ENCODE peak calls at places on chromosomes 7 and 10, in eight cellular contexts. V is IMR-90; Z is adrenal gland; R is astrocyte of the spinal cord; K is BE2C; O is heart right ventricle; H is A549; N is CD8-positive, alpha-beta memory T cell. P is an unnamed sample.

GRCh38 chr10:117132751-117133231 is 5.3 kb downstream of the VAX1 start:
- DNase-seq in V (no peak), Z (no peak), R (no peak), K (no peak), O (no peak), H (no peak), N (no peak), P (no peak)

GRCh38 chr7:155864991-155865690 is 52.9 kb upstream of the SHH start:
- DNase-seq in V (no peak), Z (peak), R (no peak), K (no peak), O (no peak), H (no peak), N (no peak), P (no peak)

GRCh38 chr7:36416251-36416650 is 26.6 kb downstream of the ANLN start:
- DNase-seq in V (no peak), Z (no peak), R (no peak), K (no peak), O (no peak), H (no peak), N (no peak), P (no peak)

GRCh38 chr7:28592861-28593260 is 180.5 kb downstream of the CREB5 start:
- DNase-seq in V (no peak), Z (no peak), R (no peak), K (no peak), O (no peak), H (no peak), N (no peak), P (no peak)

GRCh38 chr7:157575181-157575580 is 238.4 kb downstream of the DNAJB6 start:
- DNase-seq in V (no peak), Z (no peak), R (no peak), K (no peak), O (no peak), H (no peak), N (no peak), P (no peak)

GRCh38 chr7:158588085-158588877 is 658 bp upstream of the PTPRN2 start:
- DNase-seq in V (no peak), Z (no peak), R (no peak), K (peak), O (no peak), H (no peak), N (no peak), P (no peak)

GRCh38 chr10:119161680-119162079 is 3.8 kb downstream of the SFXN4 start:
- DNase-seq in V (peak), Z (peak), R (peak), K (no peak), O (no peak), H (no peak), N (no peak), P (peak)

GRCh38 chr10:32985781-32986350 is 27.8 kb upstream of the ITGB1 start:
- DNase-seq in V (peak), Z (no peak), R (peak), K (no peak), O (no peak), H (no peak), N (no peak), P (peak)

GRCh38 chr7:156984209-156984891 is 26.1 kb downstream of the MNX1 start:
- DNase-seq in V (peak), Z (no peak), R (no peak), K (no peak), O (no peak), H (no peak), N (no peak), P (no peak)

GRCh38 chr10:23368816-23369640 is 24.4 kb upstream of the C10orf67 start:
- DNase-seq in V (no peak), Z (no peak), R (no peak), K (no peak), O (no peak), H (no peak), N (no peak), P (peak)

GRCh38 chr10:118911361-118911760 is 118.2 kb upstream of the NANOS1 start:
- DNase-seq in V (peak), Z (peak), R (peak), K (no peak), O (no peak), H (peak), N (no peak), P (peak)

GRCh38 chr10:89062861-89063260 is 72.3 kb downstream of the FAS start:
- DNase-seq in V (no peak), Z (peak), R (peak), K (no peak), O (peak), H (no peak), N (no peak), P (no peak)

GRCh38 chr7:50610521-50611277 is 45.5 kb upstream of the DDC start:
- DNase-seq in V (peak), Z (no peak), R (peak), K (no peak), O (no peak), H (no peak), N (peak), P (no peak)

GRCh38 chr10:91198781-91199180 is 21.7 kb upstream of the PCGF5 start:
- DNase-seq in V (peak), Z (no peak), R (peak), K (no peak), O (no peak), H (no peak), N (no peak), P (peak)

GRCh38 chr7:20220824-20221547 is 3.8 kb upstream of the MACC1 start:
- DNase-seq in V (peak), Z (peak), R (peak), K (no peak), O (no peak), H (no peak), N (no peak), P (peak)

GRCh38 chr10:49001402-49001801 is 61.8 kb upstream of the LRRC18 start:
- DNase-seq in V (no peak), Z (peak), R (no peak), K (peak), O (peak), H (peak), N (no peak), P (no peak)

GRCh38 chr10:103244663-103245271 is 920 bp upstream of the RPEL1 start:
- DNase-seq in V (peak), Z (peak), R (peak), K (peak), O (peak), H (peak), N (peak), P (peak)

GRCh38 chr7:50868426-50869100 is 85.9 kb upstream of the GRB10 start:
- DNase-seq in V (peak), Z (no peak), R (no peak), K (no peak), O (no peak), H (no peak), N (no peak), P (no peak)

GRCh38 chr7:29370531-29371314 is 176.1 kb downstream of the CHN2 start:
- DNase-seq in V (no peak), Z (peak), R (peak), K (no peak), O (peak), H (no peak), N (no peak), P (peak)

GRCh38 chr10:14129770-14130169 is 201.0 kb downstream of the FRMD4A start:
- DNase-seq in V (no peak), Z (no peak), R (no peak), K (no peak), O (no peak), H (no peak), N (no peak), P (no peak)

GRCh38 chr10:44817961-44818649 is 93.0 kb upstream of the TMEM72 start:
- DNase-seq in V (no peak), Z (no peak), R (no peak), K (no peak), O (no peak), H (no peak), N (no peak), P (no peak)

GRCh38 chr10:82402901-82403300 is 527.9 kb downstream of the NRG3 start:
- DNase-seq in V (no peak), Z (no peak), R (no peak), K (no peak), O (no peak), H (no peak), N (no peak), P (no peak)

DNA sequence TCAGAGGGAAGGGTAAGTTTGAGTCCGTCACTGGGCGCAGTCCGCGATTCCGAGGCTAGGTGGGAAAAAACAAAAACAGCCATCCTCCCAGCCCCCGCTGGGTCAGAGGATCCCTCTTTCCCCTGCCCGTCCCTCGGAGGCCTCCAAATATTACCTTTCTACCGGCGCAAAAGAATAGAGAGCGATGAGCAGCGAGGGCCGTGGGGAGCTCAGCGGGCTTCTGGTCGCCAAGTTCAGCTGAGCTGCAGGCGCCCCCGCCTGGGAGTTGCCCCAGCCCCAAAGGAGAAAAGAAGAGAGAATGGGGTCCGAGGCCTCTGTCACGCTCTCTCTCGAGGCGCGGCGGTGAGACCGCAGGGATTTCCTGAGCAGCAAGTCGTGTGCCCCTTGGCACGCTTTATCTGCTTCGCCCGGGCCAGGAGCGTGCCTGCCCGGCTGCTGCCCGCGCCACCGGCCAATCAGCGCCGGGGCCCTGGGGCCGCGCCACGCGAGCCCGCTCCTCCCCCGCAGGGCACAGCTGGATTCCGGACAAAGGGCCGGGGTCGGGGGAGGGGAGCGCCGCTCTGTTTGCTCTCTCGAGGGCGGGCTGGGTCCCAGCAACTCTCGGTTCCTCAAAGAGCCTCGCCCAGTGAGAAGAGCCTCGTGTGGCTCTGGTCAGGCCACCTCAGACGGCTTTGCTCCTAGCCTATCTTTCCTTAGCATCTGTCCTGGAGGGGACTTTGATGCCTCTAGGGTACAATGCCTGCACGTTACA is at the start of gene NEUROG3:
- DNase-seq in V (no peak), Z (peak), R (no peak), K (no peak), O (no peak), H (no peak), N (no peak), P (no peak)
- H3K4me3 ChIP-seq in V (no peak), Z (no peak), R (no peak), K (no peak), O (peak), H (peak), N (peak), P (no peak)

GRCh38 chr7:143363011-143363937 is 761 bp upstream of the FAM131B start:
- DNase-seq in V (no peak), Z (no peak), R (no peak), K (no peak), O (no peak), H (no peak), N (no peak), P (no peak)
- H3K4me3 ChIP-seq in V (peak), Z (no peak), R (peak), K (no peak), O (peak), H (peak), N (peak), P (peak)

GRCh38 chr10:102113261-102113955 is 6.8 kb downstream of the LDB1 start:
- DNase-seq in V (no peak), Z (no peak), R (no peak), K (no peak), O (no peak), H (no peak), N (no peak), P (no peak)
- H3K4me3 ChIP-seq in V (peak), Z (peak), R (peak), K (peak), O (peak), H (peak), N (peak), P (peak)

GRCh38 chr7:108257954-108258353 is 127.8 kb upstream of the LAMB4 start:
- DNase-seq in V (no peak), Z (no peak), R (no peak), K (no peak), O (no peak), H (no peak), N (no peak), P (no peak)
- H3K4me3 ChIP-seq in V (no peak), Z (no peak), R (no peak), K (no peak), O (no peak), H (no peak), N (no peak), P (no peak)

DNA sequence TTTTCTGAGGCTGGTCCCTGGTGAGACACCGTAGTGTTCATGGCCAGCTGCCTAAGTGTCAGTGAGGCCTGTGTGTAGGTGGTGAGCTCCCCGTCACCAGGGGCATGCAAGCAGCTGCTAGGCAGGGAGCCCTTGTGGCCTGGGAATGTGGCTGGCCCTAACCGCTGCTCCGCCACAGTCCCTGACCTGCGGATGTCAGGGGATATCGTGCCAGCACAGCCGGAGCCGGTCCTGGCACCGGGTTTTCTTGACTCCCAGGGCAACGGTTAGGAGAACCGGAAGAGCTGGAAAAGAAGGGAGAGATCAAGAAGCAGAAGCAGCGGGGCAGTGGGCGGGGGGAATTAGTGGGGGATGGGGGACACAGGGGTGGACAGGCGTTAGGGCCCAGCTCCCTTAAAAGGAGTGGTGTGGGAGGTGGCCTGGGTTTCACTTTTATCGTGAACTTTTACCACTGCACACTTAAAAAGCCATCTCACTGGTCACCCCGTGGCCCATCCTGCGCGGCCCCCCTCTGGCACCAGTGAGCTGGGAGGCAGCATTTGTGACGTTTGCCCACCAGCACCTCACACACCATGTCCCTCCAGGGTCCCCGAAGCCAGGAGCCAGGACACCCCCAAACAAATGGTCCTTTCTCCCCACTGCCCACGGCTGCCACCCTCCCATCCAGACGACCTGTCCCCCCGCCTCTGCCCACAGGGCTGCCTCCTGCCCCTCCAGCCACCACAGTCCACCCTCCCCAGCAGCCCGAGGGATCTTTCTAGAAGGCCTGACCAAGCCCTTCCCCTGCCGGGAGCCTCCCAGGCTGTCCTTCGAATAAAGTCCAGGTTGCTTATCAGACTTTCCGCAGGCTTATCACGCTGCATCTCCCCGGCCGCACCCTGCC is 1.7 kb upstream of the MICALL2 start:
- DNase-seq in V (peak), Z (peak), R (peak), K (no peak), O (peak), H (peak), N (no peak), P (peak)
- H3K4me3 ChIP-seq in V (no peak), Z (no peak), R (peak), K (no peak), O (peak), H (no peak), N (peak), P (peak)

DNA sequence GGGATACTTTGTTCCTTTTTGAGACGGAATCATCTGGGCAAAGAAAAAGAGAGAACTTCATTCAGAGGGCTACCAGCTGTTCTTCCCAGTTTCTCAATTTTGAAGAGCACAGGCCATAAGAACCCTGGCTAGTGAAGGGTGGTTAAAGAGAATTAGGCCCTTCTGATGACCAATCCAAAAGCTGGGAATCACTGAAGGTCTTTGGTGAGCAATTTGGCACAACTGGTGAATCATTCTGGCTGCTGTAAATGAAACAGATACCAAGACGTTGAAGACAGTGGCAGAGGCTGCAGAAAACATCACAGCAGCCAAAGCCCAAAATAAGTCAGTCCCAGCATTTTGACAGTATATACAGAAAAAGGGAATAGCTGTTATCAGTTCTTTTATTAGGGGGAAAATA is 5.1 kb downstream of the RAPGEF5 start:
- DNase-seq in V (no peak), Z (no peak), R (no peak), K (no peak), O (no peak), H (no peak), N (no peak), P (no peak)
- H3K4me3 ChIP-seq in V (no peak), Z (no peak), R (no peak), K (peak), O (no peak), H (no peak), N (no peak), P (no peak)

GRCh38 chr10:6052247-6053221 is 9.6 kb downstream of the IL2RA start:
- DNase-seq in V (no peak), Z (no peak), R (no peak), K (no peak), O (no peak), H (no peak), N (peak), P (no peak)
- H3K4me3 ChIP-seq in V (no peak), Z (no peak), R (no peak), K (no peak), O (no peak), H (no peak), N (peak), P (no peak)

GRCh38 chr7:110075450-110075849 is 1015.5 kb upstream of the LRRN3 start:
- DNase-seq in V (no peak), Z (no peak), R (no peak), K (no peak), O (no peak), H (no peak), N (no peak), P (no peak)

GRCh38 chr7:110071219-110071618 is 1019.7 kb upstream of the LRRN3 start:
- DNase-seq in V (no peak), Z (no peak), R (no peak), K (no peak), O (no peak), H (no peak), N (no peak), P (no peak)

GRCh38 chr7:110076194-110076593 is 1014.7 kb upstream of the LRRN3 start:
- DNase-seq in V (no peak), Z (no peak), R (no peak), K (no peak), O (no peak), H (no peak), N (no peak), P (no peak)
- H3K4me3 ChIP-seq in V (no peak), Z (no peak), R (no peak), K (no peak), O (no peak), H (no peak), N (no peak), P (no peak)

P was measured in mesenchymal stem cell.